ENCODE peak calls at places on chromosome 19, in six cellular contexts. One of them, this sample, is unnamed.

GRCh38 chr19:27911122-27911898 is 1301.6 kb downstream of the UQCRFS1 start:
- DNase-seq in M059J: no peak
- DNase-seq in epithelial cell of esophagus: no peak
- DNase-seq in activated CD4-positive, alpha-beta T cell treated with anti-CD3 and anti-CD28 coated beads, Interleukin-2, amount 50 U/mL, for 1 hour: no peak
- DNase-seq in neuronal stem cell: no peak
- DNase-seq in COLO829: no peak
- DNase-seq in this sample: no peak

GRCh38 chr19:18109731-18110671 is 12.4 kb downstream of the MAST3 start:
- DNase-seq in M059J: no peak
- DNase-seq in epithelial cell of esophagus: peak
- DNase-seq in activated CD4-positive, alpha-beta T cell treated with anti-CD3 and anti-CD28 coated beads, Interleukin-2, amount 50 U/mL, for 1 hour: peak
- DNase-seq in neuronal stem cell: no peak
- DNase-seq in COLO829: no peak
- DNase-seq in this sample: no peak

GRCh38 chr19:5914358-5914774 is 312 bp downstream of the CAPS start:
- DNase-seq in M059J: no peak
- DNase-seq in epithelial cell of esophagus: no peak
- DNase-seq in activated CD4-positive, alpha-beta T cell treated with anti-CD3 and anti-CD28 coated beads, Interleukin-2, amount 50 U/mL, for 1 hour: no peak
- DNase-seq in neuronal stem cell: no peak
- DNase-seq in COLO829: no peak
- DNase-seq in this sample: no peak

GRCh38 chr19:5397804-5398692 is 57.2 kb upstream of the ZNRF4 start:
- DNase-seq in M059J: peak
- DNase-seq in epithelial cell of esophagus: no peak
- DNase-seq in activated CD4-positive, alpha-beta T cell treated with anti-CD3 and anti-CD28 coated beads, Interleukin-2, amount 50 U/mL, for 1 hour: no peak
- DNase-seq in neuronal stem cell: peak
- DNase-seq in COLO829: peak
- DNase-seq in this sample: peak

GRCh38 chr19:47095707-47096704 is 17.6 kb downstream of the ZC3H4 start:
- DNase-seq in M059J: peak
- DNase-seq in epithelial cell of esophagus: peak
- DNase-seq in activated CD4-positive, alpha-beta T cell treated with anti-CD3 and anti-CD28 coated beads, Interleukin-2, amount 50 U/mL, for 1 hour: no peak
- DNase-seq in neuronal stem cell: no peak
- DNase-seq in COLO829: no peak
- DNase-seq in this sample: no peak

GRCh38 chr19:7442423-7442822 is 46.4 kb downstream of the PEX11G start:
- DNase-seq in M059J: no peak
- DNase-seq in epithelial cell of esophagus: no peak
- DNase-seq in activated CD4-positive, alpha-beta T cell treated with anti-CD3 and anti-CD28 coated beads, Interleukin-2, amount 50 U/mL, for 1 hour: no peak
- DNase-seq in neuronal stem cell: no peak
- DNase-seq in COLO829: no peak
- DNase-seq in this sample: no peak

GRCh38 chr19:2229103-2230028 is 6.8 kb downstream of the PLEKHJ1 start:
- DNase-seq in M059J: no peak
- DNase-seq in epithelial cell of esophagus: no peak
- DNase-seq in activated CD4-positive, alpha-beta T cell treated with anti-CD3 and anti-CD28 coated beads, Interleukin-2, amount 50 U/mL, for 1 hour: no peak
- DNase-seq in neuronal stem cell: no peak
- DNase-seq in COLO829: no peak
- DNase-seq in this sample: no peak

GRCh38 chr19:14122924-14123323 is 5.4 kb upstream of the PRKACA start:
- DNase-seq in M059J: no peak
- DNase-seq in epithelial cell of esophagus: no peak
- DNase-seq in activated CD4-positive, alpha-beta T cell treated with anti-CD3 and anti-CD28 coated beads, Interleukin-2, amount 50 U/mL, for 1 hour: no peak
- DNase-seq in neuronal stem cell: no peak
- DNase-seq in COLO829: no peak
- DNase-seq in this sample: no peak

GRCh38 chr19:11458236-11458900 is 22.5 kb downstream of the ELAVL3 start:
- DNase-seq in M059J: no peak
- DNase-seq in epithelial cell of esophagus: no peak
- DNase-seq in activated CD4-positive, alpha-beta T cell treated with anti-CD3 and anti-CD28 coated beads, Interleukin-2, amount 50 U/mL, for 1 hour: no peak
- DNase-seq in neuronal stem cell: no peak
- DNase-seq in COLO829: no peak
- DNase-seq in this sample: no peak

GRCh38 chr19:11890634-11891033 is 3.1 kb downstream of the ZNF69 start:
- DNase-seq in M059J: no peak
- DNase-seq in epithelial cell of esophagus: no peak
- DNase-seq in activated CD4-positive, alpha-beta T cell treated with anti-CD3 and anti-CD28 coated beads, Interleukin-2, amount 50 U/mL, for 1 hour: no peak
- DNase-seq in neuronal stem cell: no peak
- DNase-seq in COLO829: no peak
- DNase-seq in this sample: no peak

GRCh38 chr19:39351537-39352037 is 9.4 kb downstream of the SAMD4B start:
- DNase-seq in M059J: no peak
- DNase-seq in epithelial cell of esophagus: no peak
- DNase-seq in activated CD4-positive, alpha-beta T cell treated with anti-CD3 and anti-CD28 coated beads, Interleukin-2, amount 50 U/mL, for 1 hour: no peak
- DNase-seq in neuronal stem cell: no peak
- DNase-seq in COLO829: no peak
- DNase-seq in this sample: peak

GRCh38 chr19:54282706-54283105 is 1.8 kb upstream of the LILRB2 start:
- DNase-seq in M059J: no peak
- DNase-seq in epithelial cell of esophagus: no peak
- DNase-seq in activated CD4-positive, alpha-beta T cell treated with anti-CD3 and anti-CD28 coated beads, Interleukin-2, amount 50 U/mL, for 1 hour: no peak
- DNase-seq in neuronal stem cell: no peak
- DNase-seq in COLO829: no peak
- DNase-seq in this sample: no peak

GRCh38 chr19:46660601-46661019 is 372 bp downstream of the DACT3 start:
- DNase-seq in M059J: no peak
- DNase-seq in epithelial cell of esophagus: no peak
- DNase-seq in activated CD4-positive, alpha-beta T cell treated with anti-CD3 and anti-CD28 coated beads, Interleukin-2, amount 50 U/mL, for 1 hour: no peak
- DNase-seq in neuronal stem cell: no peak
- DNase-seq in COLO829: no peak
- DNase-seq in this sample: peak

GRCh38 chr19:42683917-42684513 is 56.3 kb downstream of the PSG3 start:
- DNase-seq in M059J: peak
- DNase-seq in epithelial cell of esophagus: peak
- DNase-seq in activated CD4-positive, alpha-beta T cell treated with anti-CD3 and anti-CD28 coated beads, Interleukin-2, amount 50 U/mL, for 1 hour: no peak
- DNase-seq in neuronal stem cell: no peak
- DNase-seq in COLO829: peak
- DNase-seq in this sample: no peak

GRCh38 chr19:12967907-12968306 is 1.5 kb upstream of the DAND5 start:
- DNase-seq in M059J: peak
- DNase-seq in epithelial cell of esophagus: peak
- DNase-seq in activated CD4-positive, alpha-beta T cell treated with anti-CD3 and anti-CD28 coated beads, Interleukin-2, amount 50 U/mL, for 1 hour: no peak
- DNase-seq in neuronal stem cell: no peak
- DNase-seq in COLO829: peak
- DNase-seq in this sample: peak

GRCh38 chr19:591099-591958 is 1.6 kb downstream of the HCN2 start:
- DNase-seq in M059J: no peak
- DNase-seq in epithelial cell of esophagus: peak
- DNase-seq in activated CD4-positive, alpha-beta T cell treated with anti-CD3 and anti-CD28 coated beads, Interleukin-2, amount 50 U/mL, for 1 hour: no peak
- DNase-seq in neuronal stem cell: peak
- DNase-seq in COLO829: no peak
- DNase-seq in this sample: peak